ENCODE peak calls at places on chromosomes 3 and 15, in nine cellular contexts. V is suprapubic skin; P is left ventricle myocardium inferior; N is CD8-positive, alpha-beta memory T cell; B is activated T-cell treated with anti-CD3 and anti-CD28 coated beads, Interleukin-2, amount 50 U/mL, for 72 hours; X is brain microvascular endothelial cell; H is mesenteric fat pad; Z is left lobe of liver; Q is germinal center. G is an unnamed sample.

GRCh38 chr15:63826513-63826912 is 7.2 kb downstream of the HERC1 start:
- DNase-seq in V (no peak), P (no peak), N (no peak), B (no peak), X (peak; percentile 52), H (no peak), Z (no peak), Q (no peak), G (no peak)

GRCh38 chr15:90402806-90403205 is 14.8 kb downstream of the IQGAP1 start:
- DNase-seq in V (no peak), P (no peak), N (no peak), B (no peak), X (no peak), H (no peak), Z (no peak), Q (no peak), G (no peak)

GRCh38 chr15:57865294-57865693 is 158.8 kb downstream of the POLR2M start:
- DNase-seq in V (no peak), P (no peak), N (no peak), B (no peak), X (no peak), H (no peak), Z (no peak), Q (peak; percentile 4), G (no peak)

GRCh38 chr3:128066111-128066510 is 13.9 kb downstream of the SEC61A1 start:
- DNase-seq in V (no peak), P (no peak), N (no peak), B (no peak), X (no peak), H (no peak), Z (no peak), Q (no peak), G (no peak)

GRCh38 chr15:85477730-85478129 is 97.3 kb downstream of the AKAP13 start:
- DNase-seq in V (no peak), P (no peak), N (no peak), B (no peak), X (peak; percentile 83), H (no peak), Z (no peak), Q (no peak), G (no peak)

GRCh38 chr3:141094851-141095545 is 43.9 kb downstream of the SPSB4 start:
- DNase-seq in V (peak; percentile 78), P (peak; percentile 82), N (no peak), B (no peak), X (peak; percentile 59), H (peak; percentile 88), Z (no peak), Q (no peak), G (no peak)

GRCh38 chr3:36804295-36805055 is 40.1 kb upstream of the DCLK3 start:
- DNase-seq in V (no peak), P (no peak), N (no peak), B (no peak), X (no peak), H (no peak), Z (no peak), Q (no peak), G (no peak)

GRCh38 chr3:67601385-67601784 is 53.0 kb downstream of the SUCLG2 start:
- DNase-seq in V (no peak), P (no peak), N (no peak), B (no peak), X (no peak), H (no peak), Z (no peak), Q (no peak), G (peak; percentile 77)

GRCh38 chr3:173938159-173938558 is 540.6 kb downstream of the NLGN1 start:
- DNase-seq in V (no peak), P (no peak), N (no peak), B (no peak), X (peak; percentile 48), H (no peak), Z (no peak), Q (no peak), G (no peak)

G was measured in trophoblast cell.